ENCODE peak calls at places on chromosomes 6 and 20, in six cellular contexts. Y is tibial nerve, G is heart right ventricle, T is pancreas, B is hepatocyte, L is WERI-Rb-1. S is an unnamed sample.

GRCh38 chr6:89433637-89434499 is 916 bp downstream of the ANKRD6 start:
- DNase-seq in L (peak; percentile 23), B (peak; percentile 56), G (peak; percentile 16), Y (peak; percentile 23), T (peak; percentile 85), S (peak; percentile 77)

GRCh38 chr6:100463685-100464161 is 998 bp downstream of the SIM1 start:
- DNase-seq in T (no peak), L (no peak), B (no peak), G (no peak), Y (no peak), S (no peak)

GRCh38 chr20:41358230-41358629 is 8.4 kb downstream of the EMILIN3 start:
- DNase-seq in G (no peak), B (no peak), L (no peak), T (peak; percentile 42), Y (no peak), S (no peak)

GRCh38 chr6:73394577-73395354 is at the start of gene DDX43:
- DNase-seq in G (peak; percentile 79), T (peak; percentile 72), L (no peak), B (no peak), Y (peak; percentile 64), S (peak; percentile 74)

GRCh38 chr6:132392792-132393191 is 8.5 kb downstream of the MOXD1 start:
- DNase-seq in G (no peak), Y (no peak), T (no peak), B (peak; percentile 22), L (no peak), S (no peak)

GRCh38 chr6:167996424-167997199 is 859 bp upstream of the KIF25 start:
- DNase-seq in T (no peak), L (no peak), Y (no peak), G (no peak), B (no peak), S (peak; percentile 26)

GRCh38 chr6:42938428-42938796 is 9.1 kb downstream of the CNPY3 start:
- DNase-seq in G (no peak), L (no peak), T (no peak), B (no peak), Y (no peak), S (no peak)

GRCh38 chr20:54199721-54200176 is 8.1 kb upstream of the PFDN4 start:
- DNase-seq in Y (peak; percentile 87), T (peak; percentile 85), G (peak; percentile 70), L (peak; percentile 61), B (peak; percentile 85), S (peak; percentile 72)

GRCh38 chr6:64889144-64889543 is 817.9 kb downstream of the EYS start:
- DNase-seq in B (no peak), Y (no peak), T (no peak), G (no peak), L (no peak), S (no peak)

GRCh38 chr20:39089029-39089428 is 126.9 kb downstream of the DHX35 start:
- DNase-seq in B (no peak), Y (no peak), L (no peak), G (no peak), T (no peak), S (no peak)

GRCh38 chr6:83309344-83309743 is 116.2 kb downstream of the RWDD2A start:
- DNase-seq in B (no peak), L (no peak), G (no peak), T (no peak), Y (no peak), S (no peak)

GRCh38 chr6:31588871-31589650 is 3.0 kb downstream of the LST1 start:
- DNase-seq in B (no peak), T (no peak), L (peak; percentile 48), G (no peak), Y (no peak), S (no peak)

GRCh38 chr6:11665636-11666335 is 112.8 kb downstream of the ADTRP start:
- DNase-seq in G (no peak), B (no peak), T (no peak), L (no peak), Y (no peak), S (no peak)

GRCh38 chr6:87721311-87721710 is 19.3 kb upstream of the AKIRIN2 start:
- DNase-seq in T (no peak), B (no peak), Y (no peak), L (no peak), G (no peak), S (no peak)

GRCh38 chr6:166097914-166098522 is 69.6 kb downstream of the TBXT start:
- DNase-seq in Y (peak; percentile 75), T (peak; percentile 84), L (peak; percentile 70), B (peak; percentile 87), G (peak; percentile 74), S (peak; percentile 55)

GRCh38 chr6:20117474-20117873 is 94.8 kb downstream of the MBOAT1 start:
- DNase-seq in G (no peak), Y (no peak), T (no peak), B (peak; percentile 34), L (no peak), S (no peak)

GRCh38 chr20:22060610-22061009 is 355.1 kb downstream of the PAX1 start:
- DNase-seq in L (no peak), T (no peak), G (no peak), B (no peak), Y (no peak), S (no peak)

GRCh38 chr20:16806061-16806460 is 57.9 kb downstream of the OTOR start:
- DNase-seq in G (no peak), B (no peak), L (no peak), Y (no peak), T (no peak), S (no peak)

GRCh38 chr20:11777387-11777786 is 140.3 kb upstream of the BTBD3 start:
- DNase-seq in B (no peak), G (no peak), L (no peak), T (no peak), Y (no peak), S (no peak)

GRCh38 chr20:38138086-38138777 is 26.8 kb downstream of the TGM2 start:
- DNase-seq in G (no peak), B (no peak), L (no peak), Y (no peak), T (no peak), S (no peak)

GRCh38 chr20:24789877-24790276 is 159.2 kb upstream of the CST7 start:
- DNase-seq in Y (no peak), B (no peak), T (peak; percentile 42), L (no peak), G (no peak), S (no peak)

GRCh38 chr20:58847483-58847882 is 3.2 kb downstream of the GNAS-AS1 start:
- DNase-seq in G (no peak), L (no peak), T (no peak), B (no peak), Y (no peak), S (no peak)

GRCh38 chr6:126180585-126180984 is 159.3 kb upstream of the CENPW start:
- DNase-seq in Y (no peak), T (no peak), G (no peak), B (no peak), L (no peak), S (no peak)

GRCh38 chr6:84871925-84872324 is 107.5 kb upstream of the TBX18 start:
- DNase-seq in T (no peak), L (no peak), G (no peak), Y (no peak), B (no peak), S (no peak)

GRCh38 chr6:137208279-137208678 is 10.9 kb downstream of the IFNGR1 start:
- DNase-seq in Y (no peak), G (no peak), T (no peak), B (no peak), L (no peak), S (no peak)
- H3K9me3 ChIP-seq in Y (peaks cover 8% of the 10 kb centered on the region), G (no peaks in the 10 kb centered on the region), T (no peaks in the 10 kb centered on the region), B (no peaks in the 10 kb centered on the region), L (no peaks in the 10 kb centered on the region), S (peaks cover 2% of the 10 kb centered on the region)

DNA sequence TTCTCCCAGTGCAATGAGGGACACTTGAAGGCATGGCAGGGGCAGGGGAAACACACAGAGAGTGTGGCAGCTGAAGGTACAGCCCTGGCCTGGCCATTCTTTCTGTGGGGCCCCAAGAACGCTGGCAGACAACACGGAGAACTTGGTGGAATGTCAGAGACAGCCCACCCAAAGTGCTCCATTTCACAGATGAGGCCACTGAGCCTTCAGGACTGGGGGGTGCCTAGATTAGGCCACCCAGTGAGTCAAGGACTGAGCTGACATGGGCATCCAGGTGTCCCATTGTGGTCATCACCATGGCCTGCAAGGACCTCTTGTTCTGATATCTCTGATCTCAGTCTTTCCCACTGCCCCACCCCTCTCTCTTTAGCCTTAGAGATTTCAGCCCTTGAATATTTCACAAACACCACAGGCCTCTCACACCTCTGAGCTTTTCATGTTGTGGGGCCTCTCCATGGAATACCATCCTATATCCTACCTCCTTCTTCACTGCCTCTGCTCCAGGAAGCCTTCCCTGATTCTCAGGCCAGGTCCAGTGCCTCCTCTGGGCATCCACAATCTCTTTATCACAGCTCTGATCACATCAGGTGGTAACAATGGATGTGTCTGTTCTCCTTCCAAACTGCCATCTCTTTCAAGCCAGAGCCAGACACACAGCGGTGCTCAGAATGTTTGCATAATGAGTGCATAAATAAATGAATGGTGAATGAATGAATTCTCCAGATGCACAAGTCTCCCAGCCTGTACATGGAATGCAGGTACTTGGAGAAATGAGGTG is 2.0 kb upstream of the RSPO4 start:
- DNase-seq in Y (no peak), T (no peak), G (no peak), B (no peak), L (no peak), S (no peak)
- H3K4me3 ChIP-seq in Y (no peak overlapping the region), T (no peak overlapping the region), G (no peak overlapping the region), B (no peak overlapping the region), L (no peak overlapping the region), S (no peak overlapping the region)

GRCh38 chr6:151063339-151063738 is 176.4 kb upstream of the AKAP12 start:
- DNase-seq in L (no peak), T (no peak), B (no peak), G (no peak), Y (no peak), S (no peak)

GRCh38 chr6:151059612-151060095 is 180.1 kb upstream of the AKAP12 start:
- DNase-seq in B (no peak), L (no peak), Y (no peak), T (no peak), G (no peak), S (no peak)

GRCh38 chr6:151060096-151060741 is 179.5 kb upstream of the AKAP12 start:
- DNase-seq in L (no peak), Y (no peak), G (no peak), B (peak; percentile 57), T (no peak), S (no peak)

GRCh38 chr6:151058021-151058733 is 181.6 kb upstream of the AKAP12 start:
- DNase-seq in T (no peak), G (peak; percentile 62), Y (no peak), L (peak; percentile 62), B (no peak), S (no peak)

GRCh38 chr6:151060742-151061100 is 179.0 kb upstream of the AKAP12 start:
- DNase-seq in L (no peak), T (no peak), B (no peak), G (no peak), Y (no peak), S (no peak)
- H3K27ac ChIP-seq in L (no peak overlapping the region), T (no peak overlapping the region), B (peak overlapping the region; percentile 90), G (no peak overlapping the region), Y (no peak overlapping the region), S (no peak overlapping the region)

DNA sequence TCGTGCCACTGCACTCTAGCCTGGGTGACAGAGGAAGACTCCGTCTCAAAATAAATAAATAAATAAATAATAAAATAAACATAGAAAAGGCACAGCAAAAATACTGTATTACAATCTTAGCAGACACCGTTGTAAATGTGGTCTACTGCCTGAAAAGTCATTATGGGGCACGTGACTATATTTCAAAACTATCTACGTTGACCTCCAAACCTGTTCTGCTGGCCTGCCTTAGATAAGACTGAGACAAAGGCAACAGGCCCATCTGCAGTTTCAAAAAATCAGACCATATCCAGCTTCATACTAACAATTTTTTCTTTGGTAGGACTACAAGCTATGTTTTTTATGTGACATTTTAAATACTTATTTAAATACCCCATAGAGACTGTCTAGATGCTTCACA is 59.1 kb downstream of the AGPAT4 start:
- DNase-seq in G (no peak), L (no peak), Y (no peak), B (no peak), T (no peak), S (no peak)
- H3K9me3 ChIP-seq in G (no peaks in the 10 kb centered on the region), L (no peaks in the 10 kb centered on the region), Y (no peaks in the 10 kb centered on the region), B (no peaks in the 10 kb centered on the region), T (no peaks in the 10 kb centered on the region), S (no peaks in the 10 kb centered on the region)